ENCODE peak calls at places on chromosomes 2 and 18, in nine cellular contexts. T, L, V, X, Q, H, S, R and C are unnamed samples.

GRCh38 chr2:213316001-213316735 is 31.9 kb downstream of the SPAG16 start:
- DNase-seq in T (no peak), L (peak), V (no peak), X (no peak), Q (peak), H (no peak), S (no peak), R (no peak), C (no peak)

GRCh38 chr2:85769236-85769986 is 15.6 kb downstream of the ATOH8 start:
- DNase-seq in T (no peak), L (no peak), V (no peak), X (no peak), Q (no peak), H (no peak), S (no peak), R (no peak), C (no peak)

GRCh38 chr2:105376789-105377231 is 22.0 kb downstream of the FHL2 start:
- DNase-seq in T (no peak), L (no peak), V (no peak), X (no peak), Q (peak), H (no peak), S (no peak), R (no peak), C (no peak)

GRCh38 chr2:144606756-144607498 is 87.0 kb upstream of the ZEB2 start:
- DNase-seq in T (no peak), L (no peak), V (no peak), X (no peak), Q (no peak), H (no peak), S (no peak), R (no peak), C (no peak)

GRCh38 chr2:63122921-63123320 is 72.3 kb downstream of the OTX1 start:
- DNase-seq in T (no peak), L (no peak), V (no peak), X (no peak), Q (no peak), H (no peak), S (no peak), R (no peak), C (no peak)

GRCh38 chr2:240920783-240921231 is 14.7 kb downstream of the CROCC2 start:
- DNase-seq in T (peak), L (no peak), V (no peak), X (peak), Q (no peak), H (peak), S (peak), R (peak), C (no peak)

GRCh38 chr2:124836415-124836814 is 811.3 kb downstream of the CNTNAP5 start:
- DNase-seq in T (no peak), L (no peak), V (no peak), X (no peak), Q (peak), H (no peak), S (no peak), R (no peak), C (no peak)

GRCh38 chr2:168702579-168702978 is 99.9 kb upstream of the NOSTRIN start:
- DNase-seq in T (no peak), L (no peak), V (no peak), X (no peak), Q (no peak), H (no peak), S (no peak), R (no peak), C (no peak)

GRCh38 chr18:55869547-55869946 is 281.6 kb upstream of the TCF4 start:
- DNase-seq in T (no peak), L (no peak), V (no peak), X (no peak), Q (no peak), H (no peak), S (no peak), R (no peak), C (no peak)

GRCh38 chr2:26571316-26571715 is 69.8 kb downstream of the CIB4 start:
- DNase-seq in T (no peak), L (no peak), V (no peak), X (no peak), Q (no peak), H (no peak), S (no peak), R (no peak), C (no peak)

GRCh38 chr18:49892148-49892924 is 79.0 kb upstream of the ACAA2 start:
- DNase-seq in T (no peak), L (peak), V (no peak), X (no peak), Q (peak), H (no peak), S (no peak), R (no peak), C (no peak)

GRCh38 chr2:235149240-235149641 is 197.4 kb downstream of the SH3BP4 start:
- DNase-seq in T (no peak), L (no peak), V (no peak), X (no peak), Q (no peak), H (no peak), S (no peak), R (no peak), C (no peak)

GRCh38 chr2:109066917-109067828 is 61.8 kb upstream of the SH3RF3 start:
- DNase-seq in T (no peak), L (no peak), V (no peak), X (no peak), Q (no peak), H (no peak), S (no peak), R (no peak), C (no peak)

GRCh38 chr2:98442488-98442887 is 2.2 kb upstream of the INPP4A start:
- DNase-seq in T (no peak), L (no peak), V (no peak), X (no peak), Q (no peak), H (no peak), S (no peak), R (no peak), C (no peak)

GRCh38 chr18:9218052-9218451 is 81.5 kb downstream of the ANKRD12 start:
- DNase-seq in T (no peak), L (no peak), V (no peak), X (no peak), Q (peak), H (no peak), S (no peak), R (no peak), C (no peak)

GRCh38 chr2:10536569-10537133 is 88.5 kb upstream of the ODC1 start:
- DNase-seq in T (no peak), L (no peak), V (no peak), X (no peak), Q (no peak), H (no peak), S (no peak), R (no peak), C (no peak)

GRCh38 chr2:41963661-41964525 is 83.9 kb upstream of the PKDCC start:
- DNase-seq in T (peak), L (no peak), V (peak), X (peak), Q (peak), H (peak), S (no peak), R (no peak), C (no peak)

GRCh38 chr2:181657379-181657778 is 474 bp upstream of the CERKL start:
- DNase-seq in T (no peak), L (no peak), V (no peak), X (no peak), Q (no peak), H (no peak), S (no peak), R (no peak), C (no peak)

GRCh38 chr2:74555610-74556103 is 1.1 kb downstream of the DOK1 start:
- DNase-seq in T (no peak), L (no peak), V (no peak), X (no peak), Q (no peak), H (no peak), S (no peak), R (no peak), C (peak)

GRCh38 chr2:112583497-112584133 is 794 bp upstream of the CHCHD5 start:
- DNase-seq in T (no peak), L (peak), V (peak), X (peak), Q (no peak), H (peak), S (no peak), R (no peak), C (no peak)

GRCh38 chr2:51505533-51505932 is 473.6 kb upstream of the NRXN1 start:
- DNase-seq in T (no peak), L (no peak), V (no peak), X (peak), Q (no peak), H (no peak), S (no peak), R (no peak), C (no peak)

GRCh38 chr18:35179906-35180305 is 60.9 kb upstream of the ZNF397 start:
- DNase-seq in T (no peak), L (no peak), V (no peak), X (no peak), Q (no peak), H (no peak), S (no peak), R (no peak), C (no peak)

GRCh38 chr2:64846175-64846574 is 143.0 kb upstream of the SLC1A4 start:
- DNase-seq in T (no peak), L (no peak), V (peak), X (no peak), Q (peak), H (no peak), S (no peak), R (no peak), C (no peak)

GRCh38 chr2:206028101-206028500 is 57.9 kb downstream of the INO80D start:
- DNase-seq in T (no peak), L (no peak), V (no peak), X (no peak), Q (peak), H (no peak), S (no peak), R (no peak), C (no peak)

GRCh38 chr2:173075781-173076556 is at the start of gene MAP3K20:
- DNase-seq in T (peak), L (no peak), V (peak), X (peak), Q (peak), H (peak), S (peak), R (peak), C (no peak)

GRCh38 chr18:76378526-76379215 is 116.4 kb downstream of the ZNF516 start:
- DNase-seq in T (peak), L (no peak), V (no peak), X (no peak), Q (no peak), H (no peak), S (no peak), R (no peak), C (no peak)

GRCh38 chr2:152546230-152546837 is 170.9 kb downstream of the PRPF40A start:
- DNase-seq in T (no peak), L (no peak), V (no peak), X (no peak), Q (peak), H (no peak), S (no peak), R (peak), C (no peak)

GRCh38 chr2:37000273-37000780 is 34.0 kb upstream of the STRN start:
- DNase-seq in T (no peak), L (no peak), V (no peak), X (no peak), Q (peak), H (no peak), S (no peak), R (no peak), C (no peak)

GRCh38 chr2:44943031-44943692 is 1.7 kb downstream of the SIX3 start:
- DNase-seq in T (no peak), L (no peak), V (no peak), X (no peak), Q (no peak), H (no peak), S (no peak), R (no peak), C (no peak)

GRCh38 chr2:14915983-14916382 is 283.5 kb downstream of the LRATD1 start:
- DNase-seq in T (no peak), L (no peak), V (no peak), X (no peak), Q (no peak), H (no peak), S (no peak), R (no peak), C (no peak)

GRCh38 chr2:125562924-125563323 is 1093.0 kb upstream of the GYPC start:
- DNase-seq in T (no peak), L (no peak), V (no peak), X (no peak), Q (no peak), H (no peak), S (no peak), R (no peak), C (no peak)

GRCh38 chr18:2979871-2980606 is 32.9 kb downstream of the LPIN2 start:
- DNase-seq in T (no peak), L (no peak), V (no peak), X (no peak), Q (no peak), H (no peak), S (no peak), R (no peak), C (no peak)

GRCh38 chr2:217568289-217568985 is 434.4 kb downstream of the TNS1 start:
- DNase-seq in T (no peak), L (no peak), V (no peak), X (no peak), Q (peak), H (no peak), S (no peak), R (no peak), C (no peak)

GRCh38 chr2:102743259-102743658 is 18.6 kb upstream of the TMEM182 start:
- DNase-seq in T (no peak), L (no peak), V (no peak), X (no peak), Q (no peak), H (no peak), S (no peak), R (no peak), C (no peak)
- TF ChIP-seq POLR2A in T (no peak), L (no peak), V (no peak), X (no peak), Q (no peak), H (no peak), S (no peak), R (no peak), C (no peak)

DNA sequence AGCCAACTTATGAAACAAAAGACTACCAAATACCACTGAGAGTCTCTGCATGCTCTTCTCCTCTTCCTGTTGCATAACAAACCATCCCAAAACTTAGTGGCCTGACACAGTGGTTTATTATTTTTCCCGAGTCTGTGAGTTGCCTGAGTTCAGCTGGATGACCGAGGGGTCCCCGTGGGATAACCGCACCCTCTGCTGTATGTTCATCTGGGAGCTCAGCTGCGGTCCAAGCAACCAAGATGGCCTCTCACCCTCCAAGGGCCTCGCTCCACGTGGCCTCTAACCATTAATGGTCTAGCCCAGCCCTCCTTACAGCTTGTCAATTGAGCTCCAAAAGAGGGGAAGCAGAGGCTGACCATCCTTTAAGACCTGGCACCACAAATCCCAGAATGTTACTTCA is 17.1 kb downstream of the ITM2C start:
- DNase-seq in T (no peak), L (no peak), V (no peak), X (no peak), Q (no peak), H (no peak), S (no peak), R (no peak), C (no peak)
- H3K27ac ChIP-seq in T (no peak), L (no peak), V (no peak), X (no peak), Q (no peak), H (no peak), S (no peak), R (no peak), C (no peak)

DNA sequence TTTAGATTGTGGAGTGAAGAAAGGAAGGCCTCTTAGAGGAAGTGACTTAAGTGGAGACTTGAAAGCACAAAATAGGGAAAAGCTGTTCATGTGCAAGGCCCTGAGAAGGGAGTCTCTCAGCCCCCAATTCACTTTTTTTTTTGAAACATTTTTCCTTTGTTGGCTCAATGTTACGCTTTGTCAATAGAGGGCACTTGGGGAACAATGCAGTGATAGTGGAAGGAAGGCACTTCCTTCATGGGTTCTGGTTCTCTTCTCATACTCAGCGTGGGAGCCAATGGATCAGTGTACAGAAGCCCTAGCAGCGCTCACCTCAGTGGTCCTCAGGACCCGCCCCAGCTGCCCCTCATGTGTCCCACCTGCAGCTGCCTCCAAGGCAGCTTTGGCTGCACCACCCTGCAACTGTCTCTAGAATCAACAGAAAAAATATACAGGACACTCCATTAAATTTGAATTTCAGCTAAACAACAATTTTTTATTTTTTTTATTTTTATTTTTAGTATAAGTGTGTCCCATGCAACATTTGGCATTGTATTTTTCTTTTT is 8.6 kb upstream of the C2orf42 start:
- DNase-seq in T (no peak), L (no peak), V (no peak), X (no peak), Q (no peak), H (no peak), S (no peak), R (no peak), C (no peak)
- TF ChIP-seq POLR2A in T (no peak), L (no peak), V (no peak), X (no peak), Q (no peak), H (no peak), S (no peak), R (no peak), C (no peak)

GRCh38 chr2:196987654-196988364 is 61.3 kb upstream of the PGAP1 start:
- DNase-seq in T (peak), L (peak), V (peak), X (peak), Q (peak), H (peak), S (no peak), R (no peak), C (no peak)
- H3K27ac ChIP-seq in T (peak), L (peak), V (peak), X (no peak), Q (no peak), H (peak), S (no peak), R (peak), C (peak)